ENCODE peak calls at places on chromosome 5, in seven cellular contexts. K, F, A, S, T, X and I are unnamed samples.

GRCh38 chr5:168658394-168658793 is 79.2 kb upstream of the PANK3 start:
- DNase-seq in F (no peak), A (no peak), S (no peak), X (no peak), K (no peak), T (no peak), I (no peak)

GRCh38 chr5:143874312-143874711 is 62.4 kb downstream of the HMHB1 start:
- DNase-seq in X (no peak), A (peak), F (no peak), S (no peak), K (no peak), T (peak), I (no peak)

GRCh38 chr5:138953370-138954256 is 78.5 kb upstream of the LRRTM2 start:
- DNase-seq in F (no peak), S (no peak), A (peak), X (no peak), T (peak), K (no peak), I (peak)

GRCh38 chr5:35781181-35781580 is 75.5 kb upstream of the IL7R start:
- DNase-seq in K (no peak), F (no peak), X (no peak), S (no peak), A (peak), T (peak), I (no peak)

GRCh38 chr5:158431369-158432029 is 572.6 kb upstream of the CLINT1 start:
- DNase-seq in S (no peak), T (no peak), F (no peak), K (no peak), A (peak), X (no peak), I (peak)

GRCh38 chr5:139950436-139950835 is 92.7 kb downstream of the NRG2 start:
- DNase-seq in X (peak), F (no peak), K (no peak), T (no peak), A (no peak), S (no peak), I (no peak)

GRCh38 chr5:38376404-38376803 is 118.0 kb downstream of the EGFLAM start:
- DNase-seq in T (no peak), F (no peak), K (no peak), X (peak), A (no peak), S (no peak), I (no peak)

GRCh38 chr5:91998774-91999173 is 615.7 kb upstream of the ARRDC3 start:
- DNase-seq in K (no peak), F (no peak), S (no peak), X (no peak), A (no peak), T (no peak), I (no peak)

GRCh38 chr5:92944903-92945629 is 636.0 kb downstream of the NR2F1-AS1 start:
- DNase-seq in T (peak), X (no peak), A (peak), S (no peak), F (peak), K (no peak), I (peak)

GRCh38 chr5:128537306-128537998 is 593 bp downstream of the FBN2 start:
- DNase-seq in K (peak), T (peak), A (no peak), F (peak), X (no peak), S (no peak), I (peak)

GRCh38 chr5:127068771-127069330 is 4.5 kb downstream of the C5orf63 start:
- DNase-seq in K (no peak), A (peak), S (no peak), X (no peak), T (peak), F (no peak), I (peak)

GRCh38 chr5:95846554-95847260 is 24.2 kb upstream of the GLRX start:
- DNase-seq in A (peak), K (peak), S (no peak), X (peak), F (peak), T (peak), I (peak)

GRCh38 chr5:30607301-30607700 is 586.2 kb upstream of the CDH6 start:
- DNase-seq in T (peak), A (no peak), X (no peak), F (no peak), K (no peak), S (no peak), I (no peak)

GRCh38 chr5:160699301-160699700 is 152.7 kb downstream of the ATP10B start:
- DNase-seq in S (no peak), A (no peak), T (no peak), K (no peak), X (no peak), F (no peak), I (no peak)

GRCh38 chr5:57117601-57118000 is 56.3 kb upstream of the GPBP1 start:
- DNase-seq in K (no peak), F (no peak), A (no peak), S (no peak), X (no peak), T (peak), I (peak)

GRCh38 chr5:146643805-146644204 is 127.8 kb upstream of the GPR151 start:
- DNase-seq in S (no peak), X (no peak), K (no peak), F (no peak), T (no peak), A (no peak), I (no peak)

GRCh38 chr5:80781356-80781755 is 126.6 kb upstream of the DHFR start:
- DNase-seq in A (no peak), T (peak), K (no peak), F (peak), X (no peak), S (peak), I (peak)

GRCh38 chr5:44388504-44389409 is 463 bp downstream of the FGF10 start:
- DNase-seq in S (no peak), X (no peak), K (peak), T (no peak), A (peak), F (no peak), I (peak)

GRCh38 chr5:10528056-10528816 is 35.6 kb upstream of the ANKRD33B start:
- DNase-seq in T (peak), F (no peak), A (peak), S (no peak), X (no peak), K (no peak), I (peak)

GRCh38 chr5:62341783-62342475 is 35.9 kb downstream of the KIF2A start:
- DNase-seq in F (no peak), T (no peak), K (no peak), A (no peak), S (no peak), X (no peak), I (no peak)

DNA sequence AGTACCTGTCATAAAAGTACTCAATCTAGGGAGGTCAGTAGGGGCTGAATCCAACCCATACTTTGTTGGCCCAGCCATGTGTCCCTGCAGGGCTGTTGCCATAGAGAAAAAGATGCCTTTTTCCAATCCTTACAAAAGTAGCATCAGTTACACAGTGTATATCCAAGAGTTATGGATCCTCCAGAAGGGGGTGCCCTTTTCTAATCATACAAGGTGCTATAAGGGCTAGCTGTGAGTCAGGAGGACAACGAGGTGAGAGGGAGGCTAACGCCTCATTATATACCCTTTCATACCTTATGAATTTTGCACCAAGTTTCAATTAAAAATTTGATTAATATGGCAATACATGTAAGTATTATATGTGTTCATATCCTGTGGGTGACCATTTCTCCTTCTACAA is 4.8 kb downstream of the KIAA0825 start:
- DNase-seq in K (no peak), A (no peak), S (peak), T (peak), X (no peak), F (peak), I (peak)
- TF ChIP-seq CTCF in K (peak), A (peak), S (peak), T (peak), X (no peak), F (peak), I (peak)

DNA sequence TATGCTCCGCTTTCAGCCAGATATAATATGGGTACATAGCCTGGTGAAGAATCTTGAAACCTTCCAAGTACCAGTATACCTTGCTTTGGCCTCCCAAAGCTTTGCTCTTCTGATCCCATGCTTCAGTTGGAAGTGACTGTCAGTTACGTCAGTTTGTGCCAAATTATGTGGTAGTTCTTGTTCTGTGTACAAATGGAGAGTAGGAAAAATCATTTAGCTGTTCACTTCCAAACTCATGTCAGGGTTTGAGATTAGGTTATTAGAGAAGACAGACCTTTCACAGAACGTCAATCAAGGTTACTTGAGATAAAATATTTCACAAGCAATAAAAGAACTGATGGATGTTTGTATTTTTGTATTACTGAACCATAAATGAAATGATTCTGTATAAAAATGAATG is 117.2 kb downstream of the NDUFS4 start:
- DNase-seq in A (no peak), K (no peak), T (no peak), F (no peak), S (no peak), X (no peak), I (no peak)
- TF ChIP-seq CTCF in A (no peak), K (no peak), T (no peak), F (no peak), S (no peak), X (no peak), I (no peak)

GRCh38 chr5:27414099-27414498 is 375.7 kb upstream of the CDH9 start:
- DNase-seq in K (no peak), S (no peak), T (no peak), F (no peak), X (no peak), A (no peak), I (no peak)
- TF ChIP-seq CTCF in K (no peak), S (no peak), T (no peak), F (no peak), X (no peak), A (no peak), I (no peak)

GRCh38 chr5:2752875-2753435 is 1.5 kb upstream of the IRX2 start:
- DNase-seq in K (no peak), A (peak), T (no peak), S (no peak), F (no peak), X (no peak), I (no peak)
- TF ChIP-seq CTCF in K (peak), A (peak), T (no peak), S (no peak), F (no peak), X (no peak), I (no peak)

DNA sequence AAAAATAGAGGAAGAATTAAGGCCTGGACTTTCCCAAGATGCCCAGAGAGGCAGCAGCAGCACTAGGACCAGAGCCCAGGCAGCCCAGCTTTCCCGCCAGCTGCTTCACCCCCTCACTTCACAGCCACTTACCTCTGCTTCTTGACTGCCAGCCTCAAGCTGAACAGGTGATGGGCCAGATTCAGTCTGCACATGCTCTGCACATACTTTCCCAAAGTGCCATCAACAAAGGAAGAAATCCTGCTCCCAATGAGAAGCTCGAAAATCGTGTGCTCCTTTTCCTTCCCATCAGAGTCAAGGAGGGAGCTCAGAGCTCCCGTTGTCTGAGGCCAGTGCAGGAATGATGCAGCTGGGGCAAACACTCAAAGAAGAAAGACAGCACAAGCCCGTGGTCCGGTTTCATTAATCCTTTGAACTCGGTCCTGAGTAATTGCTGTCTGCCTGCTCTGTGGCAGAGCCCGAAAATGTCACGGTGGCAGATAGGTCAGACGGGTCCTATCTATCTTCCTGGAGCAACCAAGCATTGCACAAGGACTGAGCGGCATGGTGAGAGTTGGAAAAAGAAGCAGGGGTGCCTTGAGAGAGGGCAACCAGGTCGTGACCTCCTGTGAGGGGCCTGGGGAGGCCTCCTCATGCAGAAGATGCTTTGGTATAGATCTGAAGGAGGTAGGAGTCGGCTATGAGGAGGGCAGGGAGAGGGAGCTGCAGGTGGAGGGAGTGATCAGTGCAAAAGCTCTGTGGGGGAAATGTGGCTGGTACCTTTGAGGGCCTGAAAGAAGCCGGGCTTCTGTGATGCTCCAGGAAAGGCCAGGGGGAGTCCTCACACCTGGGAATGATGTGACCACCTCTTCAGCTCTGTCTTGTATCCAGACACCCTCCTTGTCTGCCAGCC is 3.8 kb upstream of the SLC25A48 start:
- DNase-seq in T (no peak), A (no peak), S (no peak), K (no peak), X (no peak), F (no peak), I (no peak)
- TF ChIP-seq CTCF in T (no peak), A (no peak), S (no peak), K (no peak), X (peak), F (no peak), I (no peak)

GRCh38 chr5:58502032-58502431 is 10.8 kb downstream of the GAPT start:
- DNase-seq in F (no peak), T (no peak), K (no peak), X (no peak), A (no peak), S (no peak), I (no peak)
- TF ChIP-seq CTCF in F (no peak), T (no peak), K (no peak), X (no peak), A (no peak), S (peak), I (no peak)

GRCh38 chr5:110630350-110630749 is 96.1 kb downstream of the TMEM232 start:
- DNase-seq in X (no peak), S (no peak), A (no peak), K (no peak), T (no peak), F (no peak), I (no peak)

GRCh38 chr5:110623875-110624274 is 102.6 kb downstream of the TMEM232 start:
- DNase-seq in A (peak), T (peak), F (no peak), S (no peak), X (no peak), K (no peak), I (no peak)

GRCh38 chr5:110631236-110631635 is 95.2 kb downstream of the TMEM232 start:
- DNase-seq in F (no peak), S (no peak), X (no peak), K (no peak), T (no peak), A (no peak), I (no peak)

DNA sequence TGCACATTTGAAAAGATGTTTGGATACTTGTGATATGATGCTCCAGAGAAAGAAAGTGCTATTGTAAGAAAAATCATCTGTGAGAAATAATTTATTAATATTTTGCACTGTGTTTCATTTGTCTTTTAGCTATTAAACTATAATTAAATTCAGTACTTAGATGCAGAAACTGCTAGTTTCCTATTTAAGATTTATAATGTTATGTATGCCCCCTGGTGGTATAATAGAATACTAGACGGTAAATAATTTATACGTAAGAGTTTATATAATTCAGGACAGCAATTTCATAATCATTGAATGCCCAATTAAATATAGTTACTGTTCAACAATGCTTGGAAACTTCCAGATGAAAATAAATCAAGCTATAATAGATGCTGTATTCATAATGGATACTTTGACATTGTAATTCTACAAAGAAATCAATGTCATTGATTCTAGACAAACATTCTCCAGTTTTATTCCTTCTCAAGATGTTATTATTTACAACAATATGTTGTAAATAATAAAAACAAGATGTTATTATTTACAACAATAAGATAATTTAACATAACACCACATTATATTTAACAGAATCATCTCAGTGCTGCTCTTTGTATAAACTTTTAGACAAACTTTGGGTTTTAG is 101.0 kb downstream of the TMEM232 start:
- DNase-seq in A (peak), T (peak), S (peak), F (peak), X (peak), K (no peak), I (peak)
- TF ChIP-seq CTCF in A (peak), T (peak), S (peak), F (no peak), X (peak), K (peak), I (peak)

GRCh38 chr5:142749321-142749720 is 20.9 kb upstream of the ARHGAP26 start:
- DNase-seq in T (peak), F (no peak), X (peak), S (no peak), A (peak), K (no peak), I (peak)

GRCh38 chr5:142747034-142747433 is 23.1 kb upstream of the ARHGAP26 start:
- DNase-seq in T (no peak), F (no peak), S (no peak), A (peak), K (no peak), X (no peak), I (peak)

GRCh38 chr5:142746532-142746931 is 23.6 kb upstream of the ARHGAP26 start:
- DNase-seq in K (no peak), F (no peak), A (no peak), X (no peak), T (no peak), S (no peak), I (no peak)

GRCh38 chr5:142748132-142748531 is 22.0 kb upstream of the ARHGAP26 start:
- DNase-seq in S (no peak), X (no peak), T (no peak), K (no peak), A (peak), F (no peak), I (peak)

DNA sequence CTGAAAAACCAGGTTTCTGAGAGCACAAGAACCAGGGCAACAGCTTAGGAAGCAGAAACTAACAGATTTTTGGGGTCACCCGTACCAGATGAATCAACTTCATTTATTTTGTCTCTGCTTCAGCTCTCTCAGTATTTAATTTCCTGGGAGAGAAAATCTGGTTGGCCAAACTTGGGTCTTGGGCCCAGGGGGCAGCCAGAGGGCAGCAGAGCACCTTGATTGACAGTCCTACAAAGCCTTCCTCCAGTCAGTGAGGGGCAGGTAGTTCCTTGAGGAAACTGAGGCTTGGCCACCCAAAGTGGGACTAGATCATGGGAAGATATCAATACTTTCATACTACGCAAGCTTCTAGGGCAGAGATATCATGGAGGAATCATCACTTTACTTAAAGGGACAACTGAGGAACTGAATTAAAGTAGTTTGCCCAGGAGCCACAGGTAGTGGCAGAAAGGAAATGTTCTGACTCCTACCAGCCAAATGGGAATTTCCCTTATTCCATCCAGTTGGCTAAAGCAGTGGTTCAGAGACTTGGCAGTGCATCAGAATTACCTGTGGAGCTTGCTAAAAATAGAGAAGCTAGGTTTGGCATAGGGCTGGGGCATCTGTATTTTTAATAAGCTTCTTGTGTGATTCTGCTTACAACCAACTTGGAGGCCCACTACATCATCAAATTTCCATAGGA is 21.5 kb upstream of the ARHGAP26 start:
- DNase-seq in S (no peak), A (no peak), X (no peak), T (no peak), F (peak), K (no peak), I (peak)
- TF ChIP-seq CTCF in S (peak), A (peak), X (peak), T (peak), F (peak), K (peak), I (peak)

DNA sequence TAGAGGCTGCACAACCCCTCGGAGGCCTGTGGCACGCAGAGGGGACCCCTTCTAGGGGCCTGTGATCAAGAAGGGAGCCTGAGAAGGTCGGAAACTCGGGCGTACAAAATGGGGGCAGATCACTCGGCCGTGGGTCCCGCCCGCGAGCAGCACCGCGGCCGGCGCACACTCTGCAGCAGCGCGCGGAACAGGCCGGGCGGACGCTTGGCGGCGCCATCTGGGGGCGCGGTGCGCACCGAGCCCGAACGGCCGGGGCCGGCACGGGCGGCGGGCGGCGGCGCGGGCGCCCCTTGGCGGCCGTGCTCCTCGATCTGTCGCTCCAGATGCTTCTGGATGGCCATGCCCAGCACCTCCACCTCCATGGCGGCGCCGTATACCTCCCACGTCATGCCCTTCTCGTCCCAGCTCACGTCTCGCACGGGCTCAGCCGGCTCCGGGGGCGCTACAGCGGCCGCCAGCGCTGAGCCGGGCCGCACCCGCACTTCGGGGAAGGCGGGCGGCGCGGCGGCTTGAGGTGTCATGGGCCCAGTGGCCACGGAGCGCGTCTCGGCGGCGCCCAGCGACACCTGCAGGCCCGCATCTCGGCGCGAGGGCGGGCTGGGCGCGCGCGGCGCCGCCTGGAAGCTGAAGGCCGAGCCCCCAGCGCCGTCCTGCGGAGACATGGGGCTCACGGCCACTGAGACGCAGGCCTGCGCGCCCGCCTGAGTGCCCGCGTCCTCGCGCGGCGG is 13.1 kb downstream of the GPRIN1 start:
- DNase-seq in K (no peak), S (no peak), T (no peak), F (no peak), X (no peak), A (peak), I (peak)
- TF ChIP-seq CTCF in K (no peak), S (no peak), T (peak), F (no peak), X (no peak), A (no peak), I (no peak)